ENCODE peak calls at places on chromosome X, in seven cellular contexts. X is T-helper 2 cell; K is activated T-helper 1 cell treated with anti-CD3 and anti-CD28 coated beads, Interleukin-2, amount 50 U/mL, for 16 hours; I is GM23248; U is ascending aorta; V is H9; T is stimulated activated CD4-positive, alpha-beta T cell treated with anti-CD3 and anti-CD28 coated beads, Interleukin-1b, Interleukin-23, amount 100 ng/mL, for 24 hours. Y is an unnamed sample.

GRCh38 chrX:70398899-70399298 is 24.2 kb upstream of the GDPD2 start:
- DNase-seq in K (no peak), I (peak), T (no peak), V (no peak), X (no peak), U (no peak), Y (no peak)

GRCh38 chrX:101203782-101204351 is 15.7 kb upstream of the DRP2 start:
- DNase-seq in U (no peak), V (no peak), I (no peak), K (no peak), X (no peak), T (no peak), Y (no peak)

GRCh38 chrX:28613558-28613957 is 26.3 kb downstream of the IL1RAPL1 start:
- DNase-seq in K (no peak), X (no peak), U (no peak), T (no peak), I (no peak), V (no peak), Y (no peak)

GRCh38 chrX:153226344-153227190 is 47.5 kb downstream of the MAGEA1 start:
- DNase-seq in T (no peak), U (no peak), I (peak), X (no peak), V (peak), K (no peak), Y (no peak)

GRCh38 chrX:111445485-111445884 is 33.5 kb upstream of the DCX start:
- DNase-seq in I (peak), V (no peak), X (no peak), T (no peak), K (no peak), U (no peak), Y (no peak)

GRCh38 chrX:138791551-138791950 is 80.0 kb upstream of the FGF13 start:
- DNase-seq in I (peak), V (no peak), K (no peak), T (no peak), U (no peak), X (no peak), Y (no peak)

GRCh38 chrX:66110112-66110511 is 53.9 kb upstream of the HEPH start:
- DNase-seq in T (no peak), K (no peak), I (peak), U (no peak), V (peak), X (no peak), Y (no peak)

GRCh38 chrX:9148626-9149385 is 114.9 kb upstream of the FAM9B start:
- DNase-seq in X (no peak), V (peak), K (no peak), T (no peak), I (peak), U (no peak), Y (no peak)

GRCh38 chrX:142089193-142089592 is 115.9 kb downstream of the MAGEC2 start:
- DNase-seq in U (no peak), X (no peak), K (no peak), I (peak), V (no peak), T (no peak), Y (no peak)

GRCh38 chrX:139832728-139833309 is 100.0 kb downstream of the ATP11C start:
- DNase-seq in U (no peak), K (no peak), T (no peak), V (no peak), I (no peak), X (no peak), Y (no peak)

GRCh38 chrX:20361081-20361889 is 94.6 kb upstream of the RPS6KA3 start:
- DNase-seq in K (no peak), I (peak), V (no peak), T (no peak), X (no peak), U (no peak), Y (no peak)

GRCh38 chrX:130060122-130061069 is 49.9 kb downstream of the ELF4 start:
- DNase-seq in T (peak), U (no peak), V (peak), I (peak), K (peak), X (peak), Y (peak)

GRCh38 chrX:2665387-2666304 is 25.4 kb upstream of the CD99 start:
- DNase-seq in U (no peak), V (no peak), X (no peak), K (no peak), T (no peak), I (no peak), Y (no peak)

GRCh38 chrX:100363926-100364325 is 46.1 kb downstream of the PCDH19 start:
- DNase-seq in X (no peak), T (no peak), V (peak), I (no peak), U (no peak), K (no peak), Y (no peak)

GRCh38 chrX:131068945-131069719 is 11.0 kb downstream of the ARHGAP36 start:
- DNase-seq in K (no peak), X (no peak), U (no peak), I (peak), V (peak), T (no peak), Y (no peak)

GRCh38 chrX:1464282-1465131 is 11.8 kb upstream of the ASMTL start:
- DNase-seq in V (peak), K (no peak), I (no peak), U (no peak), T (no peak), X (no peak), Y (no peak)

GRCh38 chrX:129779747-129780146 is at the start of gene SASH3:
- DNase-seq in K (peak), T (no peak), X (no peak), I (no peak), U (peak), V (no peak), Y (no peak)

GRCh38 chrX:10177620-10178019 is 20.8 kb downstream of the CLCN4 start:
- DNase-seq in X (no peak), I (peak), T (no peak), K (no peak), V (no peak), U (no peak), Y (no peak)

GRCh38 chrX:48919947-48920712 is 1.3 kb upstream of the PIM2 start:
- DNase-seq in T (no peak), K (no peak), V (no peak), I (no peak), X (no peak), U (no peak), Y (no peak)

GRCh38 chrX:12138366-12139313 is at the start of gene FRMPD4:
- DNase-seq in K (no peak), U (no peak), X (no peak), T (no peak), V (peak), I (no peak), Y (no peak)